ENCODE peak calls at places on chromosome 16, in nine cellular contexts. One of them, this sample, is unnamed.

GRCh38 chr16:88453621-88454314 is 688 bp downstream of the ZFPM1 start:
- DNase-seq in GM12892: no peak
- DNase-seq in prostate gland: no peak
- DNase-seq in lower leg skin: no peak
- DNase-seq in breast epithelium: no peak
- DNase-seq in ovary: peak
- DNase-seq in Peyer's patch: no peak
- DNase-seq in erythroblast: peak
- DNase-seq in body of pancreas: peak
- DNase-seq in this sample: no peak

GRCh38 chr16:12067714-12068401 is 91.3 kb downstream of the SNX29 start:
- DNase-seq in lower leg skin: no peak
- DNase-seq in Peyer's patch: peak
- DNase-seq in prostate gland: peak
- DNase-seq in GM12892: peak
- DNase-seq in breast epithelium: peak
- DNase-seq in erythroblast: peak
- DNase-seq in ovary: peak
- DNase-seq in body of pancreas: peak
- DNase-seq in this sample: peak

GRCh38 chr16:74677868-74678267 is 11.2 kb upstream of the RFWD3 start:
- DNase-seq in ovary: no peak
- DNase-seq in Peyer's patch: no peak
- DNase-seq in breast epithelium: no peak
- DNase-seq in lower leg skin: no peak
- DNase-seq in erythroblast: no peak
- DNase-seq in body of pancreas: no peak
- DNase-seq in prostate gland: no peak
- DNase-seq in GM12892: no peak
- DNase-seq in this sample: no peak

GRCh38 chr16:79008036-79008868 is 592.3 kb downstream of the MAF start:
- DNase-seq in ovary: no peak
- DNase-seq in GM12892: no peak
- DNase-seq in lower leg skin: peak
- DNase-seq in prostate gland: no peak
- DNase-seq in erythroblast: no peak
- DNase-seq in breast epithelium: no peak
- DNase-seq in Peyer's patch: no peak
- DNase-seq in body of pancreas: no peak
- DNase-seq in this sample: peak

GRCh38 chr16:19938536-19938935 is 53.9 kb upstream of the GPRC5B start:
- DNase-seq in GM12892: no peak
- DNase-seq in ovary: no peak
- DNase-seq in prostate gland: no peak
- DNase-seq in body of pancreas: no peak
- DNase-seq in erythroblast: no peak
- DNase-seq in Peyer's patch: no peak
- DNase-seq in breast epithelium: no peak
- DNase-seq in lower leg skin: no peak
- DNase-seq in this sample: no peak

GRCh38 chr16:72938426-72939164 is 109.3 kb downstream of the ZFHX3 start:
- DNase-seq in ovary: peak
- DNase-seq in Peyer's patch: peak
- DNase-seq in lower leg skin: peak
- DNase-seq in GM12892: no peak
- DNase-seq in breast epithelium: peak
- DNase-seq in prostate gland: peak
- DNase-seq in erythroblast: no peak
- DNase-seq in body of pancreas: peak
- DNase-seq in this sample: peak

GRCh38 chr16:27222499-27223225 is 19.3 kb downstream of the KDM8 start:
- DNase-seq in Peyer's patch: no peak
- DNase-seq in lower leg skin: no peak
- DNase-seq in prostate gland: no peak
- DNase-seq in body of pancreas: peak
- DNase-seq in breast epithelium: no peak
- DNase-seq in ovary: no peak
- DNase-seq in erythroblast: no peak
- DNase-seq in GM12892: no peak
- DNase-seq in this sample: peak

GRCh38 chr16:69890114-69890890 is 60.8 kb upstream of the CLEC18A start:
- DNase-seq in breast epithelium: peak
- DNase-seq in lower leg skin: peak
- DNase-seq in erythroblast: no peak
- DNase-seq in GM12892: no peak
- DNase-seq in prostate gland: peak
- DNase-seq in body of pancreas: peak
- DNase-seq in ovary: peak
- DNase-seq in Peyer's patch: peak
- DNase-seq in this sample: no peak

GRCh38 chr16:74320707-74321106 is 24.1 kb downstream of the PSMD7 start:
- DNase-seq in breast epithelium: no peak
- DNase-seq in ovary: no peak
- DNase-seq in Peyer's patch: no peak
- DNase-seq in body of pancreas: peak
- DNase-seq in prostate gland: no peak
- DNase-seq in GM12892: no peak
- DNase-seq in lower leg skin: no peak
- DNase-seq in erythroblast: no peak
- DNase-seq in this sample: no peak

GRCh38 chr16:54936086-54936978 is 5.7 kb downstream of the IRX5 start:
- DNase-seq in body of pancreas: no peak
- DNase-seq in erythroblast: no peak
- DNase-seq in breast epithelium: no peak
- DNase-seq in ovary: no peak
- DNase-seq in Peyer's patch: no peak
- DNase-seq in GM12892: no peak
- DNase-seq in prostate gland: peak
- DNase-seq in lower leg skin: peak
- DNase-seq in this sample: no peak

GRCh38 chr16:46427340-46428107 is 193.7 kb downstream of the SHCBP1 start:
- DNase-seq in breast epithelium: no peak
- DNase-seq in prostate gland: no peak
- DNase-seq in erythroblast: no peak
- DNase-seq in Peyer's patch: no peak
- DNase-seq in lower leg skin: no peak
- DNase-seq in ovary: no peak
- DNase-seq in body of pancreas: no peak
- DNase-seq in GM12892: no peak
- DNase-seq in this sample: no peak

GRCh38 chr16:15951852-15952251 is 2.4 kb downstream of the ABCC1 start:
- DNase-seq in Peyer's patch: no peak
- DNase-seq in erythroblast: no peak
- DNase-seq in prostate gland: no peak
- DNase-seq in GM12892: no peak
- DNase-seq in body of pancreas: no peak
- DNase-seq in breast epithelium: no peak
- DNase-seq in ovary: no peak
- DNase-seq in lower leg skin: no peak
- DNase-seq in this sample: no peak

GRCh38 chr16:31190061-31190460 is 10.1 kb downstream of the FUS start:
- DNase-seq in body of pancreas: no peak
- DNase-seq in lower leg skin: no peak
- DNase-seq in GM12892: no peak
- DNase-seq in prostate gland: no peak
- DNase-seq in breast epithelium: no peak
- DNase-seq in ovary: no peak
- DNase-seq in Peyer's patch: no peak
- DNase-seq in erythroblast: no peak
- DNase-seq in this sample: no peak
- TF ChIP-seq POLR2A in body of pancreas: no peak
- TF ChIP-seq POLR2A in lower leg skin: no peak
- TF ChIP-seq POLR2A in GM12892: peak
- TF ChIP-seq POLR2A in prostate gland: no peak
- TF ChIP-seq POLR2A in breast epithelium: no peak
- TF ChIP-seq POLR2A in ovary: no peak
- TF ChIP-seq POLR2A in Peyer's patch: no peak
- TF ChIP-seq POLR2A in erythroblast: no peak
- TF ChIP-seq POLR2A in this sample: no peak

GRCh38 chr16:67029249-67030096 is 524 bp downstream of the CBFB start:
- DNase-seq in GM12892: peak
- DNase-seq in lower leg skin: peak
- DNase-seq in prostate gland: peak
- DNase-seq in ovary: peak
- DNase-seq in erythroblast: peak
- DNase-seq in body of pancreas: peak
- DNase-seq in breast epithelium: peak
- DNase-seq in Peyer's patch: peak
- DNase-seq in this sample: no peak

GRCh38 chr16:67030221-67030962 is 1.4 kb downstream of the CBFB start:
- DNase-seq in Peyer's patch: peak
- DNase-seq in lower leg skin: peak
- DNase-seq in breast epithelium: peak
- DNase-seq in ovary: no peak
- DNase-seq in erythroblast: no peak
- DNase-seq in prostate gland: no peak
- DNase-seq in GM12892: no peak
- DNase-seq in body of pancreas: no peak
- DNase-seq in this sample: no peak

GRCh38 chr16:67027046-67027445 is 1.9 kb upstream of the CBFB start:
- DNase-seq in Peyer's patch: peak
- DNase-seq in lower leg skin: peak
- DNase-seq in erythroblast: no peak
- DNase-seq in breast epithelium: peak
- DNase-seq in GM12892: no peak
- DNase-seq in body of pancreas: no peak
- DNase-seq in prostate gland: no peak
- DNase-seq in ovary: peak
- DNase-seq in this sample: no peak

GRCh38 chr16:67028167-67028554 is 788 bp upstream of the CBFB start:
- DNase-seq in GM12892: no peak
- DNase-seq in breast epithelium: no peak
- DNase-seq in Peyer's patch: no peak
- DNase-seq in erythroblast: no peak
- DNase-seq in body of pancreas: no peak
- DNase-seq in ovary: no peak
- DNase-seq in lower leg skin: peak
- DNase-seq in prostate gland: no peak
- DNase-seq in this sample: no peak

DNA sequence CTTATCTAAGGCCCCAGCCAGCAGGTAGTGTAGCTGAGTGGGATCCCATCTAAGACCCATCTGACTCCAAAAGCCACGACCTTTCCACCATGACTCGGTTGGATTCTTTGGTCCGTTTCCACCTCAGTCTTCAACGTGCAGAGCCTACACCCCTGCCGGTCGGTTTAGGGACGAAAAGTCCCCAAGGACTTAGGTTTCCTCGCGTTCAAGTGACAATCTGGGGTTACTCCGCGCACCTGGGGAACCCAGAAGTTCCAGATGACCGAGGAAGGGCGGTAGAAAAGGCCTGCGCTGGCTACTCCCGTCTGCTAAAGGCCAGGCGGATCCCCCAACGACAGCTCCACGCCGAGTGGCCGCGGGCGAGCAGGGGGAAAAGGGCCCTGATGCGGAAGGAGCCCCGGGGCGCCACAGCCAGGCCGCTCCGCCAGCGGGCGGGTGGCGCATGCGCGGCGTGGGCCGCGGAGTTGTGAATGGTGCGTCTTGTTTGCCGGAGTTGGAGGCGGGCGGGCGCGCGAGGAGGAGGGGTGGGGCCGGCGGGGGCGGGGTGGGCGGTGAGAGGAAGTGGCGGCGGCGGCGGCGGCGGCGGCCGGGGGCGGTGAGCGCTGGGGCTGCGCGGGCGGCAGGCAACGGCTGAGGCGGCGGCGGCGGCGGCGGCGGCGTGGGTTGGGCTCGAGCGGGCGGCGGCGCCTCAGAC is at the start of gene CBFB:
- DNase-seq in GM12892: peak
- DNase-seq in breast epithelium: peak
- DNase-seq in ovary: peak
- DNase-seq in prostate gland: peak
- DNase-seq in lower leg skin: peak
- DNase-seq in erythroblast: peak
- DNase-seq in Peyer's patch: peak
- DNase-seq in body of pancreas: peak
- DNase-seq in this sample: peak
- TF ChIP-seq POLR2A in GM12892: peak
- TF ChIP-seq POLR2A in breast epithelium: peak
- TF ChIP-seq POLR2A in ovary: peak
- TF ChIP-seq POLR2A in prostate gland: peak
- TF ChIP-seq POLR2A in lower leg skin: peak
- TF ChIP-seq POLR2A in erythroblast: peak
- TF ChIP-seq POLR2A in Peyer's patch: peak
- TF ChIP-seq POLR2A in body of pancreas: peak
- TF ChIP-seq POLR2A in this sample: peak

DNA sequence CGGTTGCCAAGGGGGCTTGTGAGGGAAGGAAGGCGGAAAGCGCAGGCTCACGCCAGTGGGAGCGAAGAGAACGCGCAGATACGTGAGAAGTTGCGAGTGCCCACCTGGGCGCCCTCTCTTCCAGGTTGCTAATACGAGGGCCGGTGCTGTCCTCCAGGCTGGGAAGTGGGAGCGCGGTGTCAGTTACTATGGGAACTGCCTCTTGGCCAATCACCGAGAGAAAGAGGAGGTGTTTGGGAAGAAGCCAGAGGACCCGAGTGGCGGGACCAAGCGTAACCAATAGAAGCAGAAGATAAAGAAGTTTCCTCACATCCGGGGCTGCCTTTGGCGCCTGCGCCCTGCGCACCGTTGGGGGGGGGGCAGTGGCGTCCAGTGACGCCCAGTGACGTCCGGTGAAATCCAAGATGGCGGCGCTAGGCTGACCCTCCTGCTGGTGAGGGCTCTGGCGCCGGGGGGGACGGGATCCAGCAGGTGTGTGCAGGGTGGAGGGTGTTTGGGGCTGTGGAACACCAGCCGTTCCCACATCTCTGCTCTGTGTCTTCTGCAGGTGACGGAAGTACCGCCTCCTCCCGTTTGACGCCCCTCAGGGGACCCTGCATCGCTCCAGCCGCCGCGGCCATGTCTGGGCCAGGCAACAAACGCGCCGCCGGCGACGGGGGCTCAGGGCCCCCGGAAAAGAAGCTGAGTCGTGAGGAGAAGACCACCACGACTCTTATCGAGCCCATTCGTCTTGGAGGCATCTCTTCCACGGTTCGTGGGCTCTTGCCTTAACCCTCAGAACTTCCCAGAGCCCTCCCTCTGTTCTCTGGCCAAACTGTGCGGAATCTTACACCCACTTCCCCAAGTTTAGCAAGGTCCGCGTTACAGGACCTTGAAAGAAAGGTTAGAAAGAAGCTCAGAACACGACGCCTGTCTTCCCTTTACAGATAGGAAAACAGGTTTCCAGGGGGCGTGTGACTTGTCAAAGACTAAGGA is at the start of the genes CFAP119 and RNF40:
- DNase-seq in ovary: peak
- DNase-seq in GM12892: peak
- DNase-seq in prostate gland: peak
- DNase-seq in lower leg skin: peak
- DNase-seq in body of pancreas: peak
- DNase-seq in Peyer's patch: peak
- DNase-seq in breast epithelium: peak
- DNase-seq in erythroblast: peak
- DNase-seq in this sample: peak
- TF ChIP-seq POLR2A in ovary: peak
- TF ChIP-seq POLR2A in GM12892: peak
- TF ChIP-seq POLR2A in prostate gland: peak
- TF ChIP-seq POLR2A in lower leg skin: peak
- TF ChIP-seq POLR2A in body of pancreas: peak
- TF ChIP-seq POLR2A in Peyer's patch: peak
- TF ChIP-seq POLR2A in breast epithelium: peak
- TF ChIP-seq POLR2A in erythroblast: peak
- TF ChIP-seq POLR2A in this sample: peak

GRCh38 chr16:50547944-50548658 is at the start of gene NKD1:
- DNase-seq in ovary: peak
- DNase-seq in breast epithelium: peak
- DNase-seq in prostate gland: peak
- DNase-seq in erythroblast: peak
- DNase-seq in lower leg skin: peak
- DNase-seq in Peyer's patch: peak
- DNase-seq in GM12892: peak
- DNase-seq in body of pancreas: peak
- DNase-seq in this sample: peak
- TF ChIP-seq POLR2A in ovary: peak
- TF ChIP-seq POLR2A in breast epithelium: no peak
- TF ChIP-seq POLR2A in prostate gland: no peak
- TF ChIP-seq POLR2A in erythroblast: no peak
- TF ChIP-seq POLR2A in lower leg skin: no peak
- TF ChIP-seq POLR2A in Peyer's patch: no peak
- TF ChIP-seq POLR2A in GM12892: no peak
- TF ChIP-seq POLR2A in body of pancreas: peak
- TF ChIP-seq POLR2A in this sample: peak

This sample was measured in H54.